ENCODE peak calls at places on chromosomes 2 and 18, in nine cellular contexts. M is ovary; Q is SJSA1; Z is adipocyte; W is mammary epithelial cell; G is LNCaP clone FGC; K is HFF-Myc; V is effector memory CD4-positive, alpha-beta T cell; O is PC-9. A is an unnamed sample.

GRCh38 chr2:145854039-145854755 is 1334.3 kb upstream of the ZEB2 start:
- DNase-seq in M (no peak), Q (no peak), Z (no peak), W (no peak), G (no peak), K (no peak), V (no peak), O (no peak), A (no peak)

GRCh38 chr2:37388074-37388473 is 43.6 kb downstream of the QPCT start:
- DNase-seq in M (no peak), Q (no peak), Z (peak), W (peak), G (no peak), K (no peak), V (no peak), O (no peak), A (no peak)

GRCh38 chr2:171986778-171987177 is 13.0 kb upstream of the METAP1D start:
- DNase-seq in M (no peak), Q (no peak), Z (no peak), W (no peak), G (no peak), K (no peak), V (no peak), O (no peak), A (no peak)

GRCh38 chr18:45871655-45872054 is 46.2 kb downstream of the SIGLEC15 start:
- DNase-seq in M (no peak), Q (no peak), Z (peak), W (peak), G (no peak), K (no peak), V (no peak), O (peak), A (no peak)

GRCh38 chr18:2680216-2680792 is 24.8 kb downstream of the SMCHD1 start:
- DNase-seq in M (no peak), Q (no peak), Z (peak), W (no peak), G (no peak), K (no peak), V (no peak), O (no peak), A (no peak)

GRCh38 chr2:194289712-194290346 is 1367.2 kb upstream of the SLC39A10 start:
- DNase-seq in M (no peak), Q (no peak), Z (no peak), W (no peak), G (no peak), K (no peak), V (no peak), O (no peak), A (no peak)

GRCh38 chr2:47041065-47041464 is 114.0 kb downstream of the STPG4 start:
- DNase-seq in M (peak), Q (no peak), Z (no peak), W (no peak), G (no peak), K (no peak), V (no peak), O (no peak), A (no peak)

GRCh38 chr2:38465789-38466127 is 88.7 kb upstream of the ATL2 start:
- DNase-seq in M (no peak), Q (no peak), Z (peak), W (peak), G (no peak), K (no peak), V (no peak), O (peak), A (no peak)

GRCh38 chr2:148794558-148794957 is 80.5 kb upstream of the KIF5C start:
- DNase-seq in M (no peak), Q (peak), Z (no peak), W (peak), G (no peak), K (no peak), V (no peak), O (no peak), A (no peak)

GRCh38 chr18:48151421-48152095 is 221.1 kb upstream of the SMAD2 start:
- DNase-seq in M (peak), Q (no peak), Z (no peak), W (no peak), G (no peak), K (no peak), V (no peak), O (no peak), A (no peak)

GRCh38 chr2:227366861-227367800 is 12.0 kb downstream of the TM4SF20 start:
- DNase-seq in M (no peak), Q (peak), Z (peak), W (peak), G (peak), K (no peak), V (no peak), O (peak), A (no peak)

GRCh38 chr2:133739039-133739438 is 170.8 kb upstream of the NCKAP5 start:
- DNase-seq in M (no peak), Q (no peak), Z (no peak), W (no peak), G (no peak), K (no peak), V (no peak), O (no peak), A (no peak)

GRCh38 chr2:20618886-20619521 is 31.9 kb downstream of the HS1BP3 start:
- DNase-seq in M (peak), Q (no peak), Z (no peak), W (no peak), G (no peak), K (no peak), V (no peak), O (no peak), A (peak)

GRCh38 chr2:175003875-175004729 is 1.1 kb downstream of the CHN1 start:
- DNase-seq in M (no peak), Q (peak), Z (peak), W (no peak), G (no peak), K (no peak), V (no peak), O (peak), A (no peak)

GRCh38 chr2:37181726-37182684 is 6.5 kb downstream of the SULT6B1 start:
- DNase-seq in M (no peak), Q (peak), Z (peak), W (peak), G (no peak), K (no peak), V (no peak), O (no peak), A (no peak)

GRCh38 chr2:189168876-189169499 is 10.6 kb downstream of the COL5A2 start:
- DNase-seq in M (no peak), Q (no peak), Z (peak), W (no peak), G (no peak), K (no peak), V (no peak), O (no peak), A (no peak)

GRCh38 chr2:175203621-175204496 is 22.3 kb upstream of the ATP5MC3 start:
- DNase-seq in M (peak), Q (peak), Z (peak), W (peak), G (no peak), K (no peak), V (no peak), O (peak), A (peak)

GRCh38 chr2:40332096-40332826 is 119.6 kb downstream of the SLC8A1 start:
- DNase-seq in M (no peak), Q (no peak), Z (peak), W (no peak), G (no peak), K (peak), V (no peak), O (no peak), A (no peak)

GRCh38 chr2:70070557-70071268 is 16.6 kb upstream of the PCBP1 start:
- DNase-seq in M (peak), Q (peak), Z (peak), W (peak), G (peak), K (peak), V (peak), O (peak), A (no peak)

GRCh38 chr2:5145053-5145452 is 547.1 kb upstream of the SOX11 start:
- DNase-seq in M (no peak), Q (no peak), Z (no peak), W (no peak), G (no peak), K (no peak), V (no peak), O (no peak), A (no peak)

GRCh38 chr2:31440764-31441163 is 26.2 kb upstream of the XDH start:
- DNase-seq in M (no peak), Q (no peak), Z (peak), W (peak), G (no peak), K (peak), V (no peak), O (no peak), A (no peak)

GRCh38 chr2:127185093-127185492 is 35.0 kb downstream of the CYP27C1 start:
- DNase-seq in M (no peak), Q (no peak), Z (no peak), W (no peak), G (no peak), K (no peak), V (no peak), O (no peak), A (no peak)

GRCh38 chr2:98492441-98492840 is 47.8 kb downstream of the INPP4A start:
- DNase-seq in M (peak), Q (no peak), Z (no peak), W (no peak), G (no peak), K (no peak), V (no peak), O (no peak), A (no peak)

GRCh38 chr2:100199421-100199820 is 57.0 kb upstream of the AFF3 start:
- DNase-seq in M (no peak), Q (no peak), Z (no peak), W (no peak), G (no peak), K (no peak), V (no peak), O (no peak), A (no peak)

GRCh38 chr2:236221798-236222197 is 42.4 kb downstream of the ASB18 start:
- DNase-seq in M (no peak), Q (no peak), Z (no peak), W (no peak), G (no peak), K (no peak), V (no peak), O (no peak), A (no peak)

DNA sequence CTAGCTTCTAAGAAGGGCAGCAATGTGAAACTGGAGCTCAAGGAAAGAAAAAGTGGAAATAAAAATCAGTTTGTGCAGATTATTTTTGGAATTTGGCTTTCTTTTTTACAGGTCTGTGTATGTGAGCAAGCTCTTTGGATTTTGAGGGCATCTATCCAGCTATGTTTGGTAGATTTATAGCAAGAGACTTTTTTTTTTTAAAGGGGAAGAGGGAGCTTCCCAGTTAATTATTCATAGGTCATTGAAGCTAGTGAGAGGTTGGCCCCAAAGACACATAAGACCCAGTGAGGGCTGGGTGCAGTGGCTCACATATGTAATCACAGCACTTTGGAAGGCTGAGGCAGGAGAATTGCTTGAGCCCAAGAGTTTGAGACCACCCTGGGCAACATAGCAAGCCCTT is 24.0 kb upstream of the COLEC12 start:
- DNase-seq in M (no peak), Q (no peak), Z (peak), W (no peak), G (no peak), K (no peak), V (no peak), O (no peak), A (no peak)
- H3K4me3 ChIP-seq in M (no peak), Q (no peak), Z (peak), W (no peak), G (no peak), K (no peak), V (no peak), O (no peak), A (no peak)

DNA sequence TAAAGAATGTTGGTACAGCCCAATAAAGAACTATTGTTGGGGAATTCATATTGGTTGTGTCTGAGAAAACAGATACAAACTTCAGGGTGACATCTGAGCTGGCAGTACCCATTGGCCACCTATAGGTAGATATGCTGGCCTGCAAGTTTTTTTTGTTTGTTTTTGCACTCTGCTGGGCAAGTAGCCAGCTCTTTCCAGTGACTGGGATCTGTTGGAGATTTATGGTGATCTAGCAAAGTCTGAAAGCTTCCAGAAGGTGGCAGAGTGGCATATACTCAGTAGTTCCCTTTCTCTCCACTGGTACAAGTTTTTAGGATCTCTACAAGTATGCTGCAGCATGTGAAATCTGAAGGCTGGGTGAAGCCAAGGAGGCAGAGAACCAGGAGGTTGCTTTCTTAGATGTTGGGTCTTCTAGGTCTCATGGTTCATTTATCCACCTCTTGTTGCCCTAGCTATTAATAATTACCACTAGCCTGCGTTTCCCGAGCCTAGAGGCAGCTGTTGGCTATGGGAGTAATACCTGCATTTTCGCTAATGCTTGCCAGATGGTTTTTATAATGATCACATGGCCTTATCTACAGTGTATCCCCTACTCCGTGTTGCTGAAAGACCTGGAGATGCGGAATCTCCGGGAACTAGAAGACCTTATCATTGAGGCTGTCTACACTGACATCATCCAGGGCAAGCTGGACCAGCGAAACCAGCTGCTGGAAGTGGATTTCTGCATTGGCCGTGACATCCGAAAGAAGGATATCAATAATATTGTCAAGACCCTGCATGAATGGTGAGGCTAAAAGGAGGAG is 9.5 kb downstream of the COPS7B start:
- DNase-seq in M (no peak), Q (peak), Z (peak), W (peak), G (peak), K (peak), V (no peak), O (peak), A (no peak)
- H3K4me3 ChIP-seq in M (no peak), Q (no peak), Z (no peak), W (no peak), G (no peak), K (no peak), V (no peak), O (no peak), A (no peak)

DNA sequence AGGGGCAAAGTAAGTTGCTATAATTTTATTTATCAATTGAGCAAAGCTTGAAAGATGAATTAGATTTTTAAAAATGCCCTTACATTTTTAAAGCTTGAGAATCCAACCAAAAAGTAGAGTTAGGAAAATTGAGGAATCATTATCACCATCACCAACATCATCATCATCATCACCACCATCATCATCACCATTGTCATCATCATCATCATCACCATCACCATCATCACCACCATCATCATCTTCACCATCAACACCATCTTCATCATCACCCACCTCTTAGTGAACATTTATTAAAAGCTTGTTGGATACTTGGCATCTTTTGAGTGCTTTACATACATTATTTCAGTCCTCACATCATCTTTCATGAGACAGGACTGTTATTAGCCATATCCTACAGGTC is 504.4 kb upstream of the TNP1 start:
- DNase-seq in M (no peak), Q (no peak), Z (no peak), W (no peak), G (no peak), K (no peak), V (no peak), O (no peak), A (no peak)
- H3K4me3 ChIP-seq in M (no peak), Q (no peak), Z (no peak), W (no peak), G (no peak), K (no peak), V (no peak), O (no peak), A (no peak)

DNA sequence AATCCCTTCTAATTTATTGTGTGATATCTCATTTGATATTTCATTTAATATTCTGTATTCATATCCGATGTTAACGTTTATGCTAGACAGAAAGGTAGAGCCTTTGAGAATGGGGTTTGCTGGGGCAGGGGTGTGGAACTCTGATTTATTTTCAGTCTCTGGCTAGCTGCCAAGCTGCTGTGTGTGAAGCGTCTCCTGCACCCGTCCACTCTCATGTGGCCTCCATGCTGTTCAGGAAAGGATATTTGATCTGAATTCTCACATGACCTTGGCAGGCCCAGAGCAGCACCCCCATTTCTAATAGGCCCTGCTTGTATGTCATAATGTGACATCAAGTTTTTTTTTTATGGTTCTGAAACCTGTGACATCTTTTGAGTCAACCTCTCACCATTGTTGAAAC is 1.6 kb downstream of the IL1R1 start:
- DNase-seq in M (no peak), Q (no peak), Z (peak), W (no peak), G (no peak), K (no peak), V (no peak), O (no peak), A (no peak)
- H3K4me3 ChIP-seq in M (no peak), Q (no peak), Z (peak), W (no peak), G (no peak), K (peak), V (no peak), O (no peak), A (peak)